ENCODE peak calls at places on chromosomes 3 and 15, in ten cellular contexts. One of them, this sample, is unnamed.

GRCh38 chr3:69724722-69725435 is 14.4 kb upstream of the MITF start:
- DNase-seq in H54: no peak
- DNase-seq in A549: peak; percentile 47
- DNase-seq in K562: peak; percentile 94
- DNase-seq in sigmoid colon: no peak
- DNase-seq in suprapubic skin: no peak
- DNase-seq in stomach: no peak
- DNase-seq in lower leg skin: no peak
- DNase-seq in heart left ventricle: no peak
- DNase-seq in breast epithelium: no peak
- DNase-seq in this sample: peak; percentile 95

GRCh38 chr3:159775372-159775961 is 213.2 kb upstream of the IL12A start:
- DNase-seq in heart left ventricle: peak; percentile 61
- DNase-seq in breast epithelium: peak; percentile 84
- DNase-seq in K562: no peak
- DNase-seq in suprapubic skin: no peak
- DNase-seq in sigmoid colon: peak; percentile 80
- DNase-seq in stomach: no peak
- DNase-seq in A549: no peak
- DNase-seq in lower leg skin: peak; percentile 35
- DNase-seq in H54: no peak
- DNase-seq in this sample: no peak

GRCh38 chr15:67820147-67820991 is 4.9 kb upstream of the SKOR1 start:
- DNase-seq in lower leg skin: no peak
- DNase-seq in H54: no peak
- DNase-seq in K562: no peak
- DNase-seq in sigmoid colon: no peak
- DNase-seq in A549: no peak
- DNase-seq in heart left ventricle: no peak
- DNase-seq in stomach: no peak
- DNase-seq in breast epithelium: no peak
- DNase-seq in suprapubic skin: no peak
- DNase-seq in this sample: no peak

GRCh38 chr3:184389935-184390528 is 10.2 kb downstream of the CHRD start:
- DNase-seq in K562: no peak
- DNase-seq in stomach: no peak
- DNase-seq in breast epithelium: no peak
- DNase-seq in A549: no peak
- DNase-seq in heart left ventricle: no peak
- DNase-seq in sigmoid colon: no peak
- DNase-seq in lower leg skin: no peak
- DNase-seq in suprapubic skin: no peak
- DNase-seq in H54: no peak
- DNase-seq in this sample: no peak

GRCh38 chr3:16807981-16808380 is 76.8 kb upstream of the PLCL2 start:
- DNase-seq in H54: no peak
- DNase-seq in breast epithelium: no peak
- DNase-seq in A549: no peak
- DNase-seq in stomach: no peak
- DNase-seq in heart left ventricle: no peak
- DNase-seq in K562: no peak
- DNase-seq in sigmoid colon: no peak
- DNase-seq in lower leg skin: no peak
- DNase-seq in suprapubic skin: no peak
- DNase-seq in this sample: no peak

GRCh38 chr3:31762016-31762764 is 218.9 kb downstream of the OSBPL10 start:
- DNase-seq in K562: peak; percentile 20
- DNase-seq in suprapubic skin: no peak
- DNase-seq in A549: no peak
- DNase-seq in H54: no peak
- DNase-seq in breast epithelium: no peak
- DNase-seq in stomach: no peak
- DNase-seq in heart left ventricle: no peak
- DNase-seq in lower leg skin: no peak
- DNase-seq in sigmoid colon: no peak
- DNase-seq in this sample: no peak

GRCh38 chr3:46917257-46917656 is 39.7 kb downstream of the PTH1R start:
- DNase-seq in A549: no peak
- DNase-seq in breast epithelium: no peak
- DNase-seq in H54: no peak
- DNase-seq in stomach: no peak
- DNase-seq in sigmoid colon: peak; percentile 24
- DNase-seq in K562: no peak
- DNase-seq in suprapubic skin: no peak
- DNase-seq in lower leg skin: no peak
- DNase-seq in heart left ventricle: no peak
- DNase-seq in this sample: no peak

GRCh38 chr3:189580190-189580589 is 51.0 kb upstream of the TP63 start:
- DNase-seq in K562: no peak
- DNase-seq in breast epithelium: no peak
- DNase-seq in A549: no peak
- DNase-seq in suprapubic skin: no peak
- DNase-seq in H54: no peak
- DNase-seq in sigmoid colon: no peak
- DNase-seq in stomach: no peak
- DNase-seq in heart left ventricle: no peak
- DNase-seq in lower leg skin: no peak
- DNase-seq in this sample: no peak

GRCh38 chr15:58546635-58547627 is 115.1 kb downstream of the LIPC start:
- DNase-seq in breast epithelium: no peak
- DNase-seq in suprapubic skin: no peak
- DNase-seq in H54: peak; percentile 69
- DNase-seq in heart left ventricle: peak; percentile 80
- DNase-seq in stomach: peak; percentile 44
- DNase-seq in lower leg skin: no peak
- DNase-seq in A549: peak; percentile 95
- DNase-seq in K562: peak; percentile 97
- DNase-seq in sigmoid colon: no peak
- DNase-seq in this sample: peak; percentile 78

GRCh38 chr3:11434017-11434526 is 161.9 kb downstream of the ATG7 start:
- DNase-seq in heart left ventricle: peak; percentile 63
- DNase-seq in suprapubic skin: peak; percentile 82
- DNase-seq in breast epithelium: peak; percentile 30
- DNase-seq in H54: no peak
- DNase-seq in A549: no peak
- DNase-seq in K562: no peak
- DNase-seq in lower leg skin: peak; percentile 64
- DNase-seq in sigmoid colon: peak; percentile 80
- DNase-seq in stomach: no peak
- DNase-seq in this sample: no peak

GRCh38 chr3:172546105-172546504 is 22.9 kb upstream of the TNFSF10 start:
- DNase-seq in K562: no peak
- DNase-seq in lower leg skin: no peak
- DNase-seq in suprapubic skin: no peak
- DNase-seq in heart left ventricle: no peak
- DNase-seq in stomach: no peak
- DNase-seq in H54: no peak
- DNase-seq in breast epithelium: no peak
- DNase-seq in A549: no peak
- DNase-seq in sigmoid colon: no peak
- DNase-seq in this sample: no peak

GRCh38 chr3:19489936-19490335 is 341.6 kb downstream of the KCNH8 start:
- DNase-seq in heart left ventricle: no peak
- DNase-seq in A549: no peak
- DNase-seq in K562: no peak
- DNase-seq in stomach: no peak
- DNase-seq in breast epithelium: no peak
- DNase-seq in suprapubic skin: no peak
- DNase-seq in sigmoid colon: no peak
- DNase-seq in lower leg skin: no peak
- DNase-seq in H54: no peak
- DNase-seq in this sample: no peak

GRCh38 chr3:134457331-134458125 is 28.3 kb downstream of the ANAPC13 start:
- DNase-seq in lower leg skin: no peak
- DNase-seq in suprapubic skin: no peak
- DNase-seq in sigmoid colon: no peak
- DNase-seq in K562: no peak
- DNase-seq in breast epithelium: no peak
- DNase-seq in A549: no peak
- DNase-seq in heart left ventricle: no peak
- DNase-seq in stomach: no peak
- DNase-seq in H54: no peak
- DNase-seq in this sample: no peak

GRCh38 chr15:46723308-46723707 is 994.0 kb upstream of the SEMA6D start:
- DNase-seq in K562: no peak
- DNase-seq in H54: no peak
- DNase-seq in A549: no peak
- DNase-seq in breast epithelium: no peak
- DNase-seq in sigmoid colon: no peak
- DNase-seq in stomach: no peak
- DNase-seq in lower leg skin: no peak
- DNase-seq in suprapubic skin: no peak
- DNase-seq in heart left ventricle: no peak
- DNase-seq in this sample: no peak

GRCh38 chr3:186772886-186773417 is 10.4 kb upstream of the EIF4A2 start:
- DNase-seq in breast epithelium: peak; percentile 47
- DNase-seq in H54: no peak
- DNase-seq in A549: no peak
- DNase-seq in suprapubic skin: peak; percentile 91
- DNase-seq in K562: no peak
- DNase-seq in stomach: peak; percentile 60
- DNase-seq in lower leg skin: peak; percentile 73
- DNase-seq in sigmoid colon: peak; percentile 78
- DNase-seq in heart left ventricle: peak; percentile 82
- DNase-seq in this sample: peak; percentile 28
- TF ChIP-seq POLR2A in breast epithelium: no peak
- TF ChIP-seq POLR2A in H54: no peak
- TF ChIP-seq POLR2A in A549: no peak
- TF ChIP-seq POLR2A in suprapubic skin: no peak
- TF ChIP-seq POLR2A in K562: no peak
- TF ChIP-seq POLR2A in stomach: no peak
- TF ChIP-seq POLR2A in lower leg skin: no peak
- TF ChIP-seq POLR2A in sigmoid colon: no peak
- TF ChIP-seq POLR2A in heart left ventricle: no peak
- TF ChIP-seq POLR2A in this sample: no peak

GRCh38 chr15:88622605-88622975 is 1.4 kb downstream of the AEN start:
- DNase-seq in lower leg skin: no peak
- DNase-seq in A549: no peak
- DNase-seq in breast epithelium: no peak
- DNase-seq in heart left ventricle: no peak
- DNase-seq in sigmoid colon: peak; percentile 13
- DNase-seq in stomach: no peak
- DNase-seq in H54: no peak
- DNase-seq in suprapubic skin: no peak
- DNase-seq in K562: no peak
- DNase-seq in this sample: no peak
- TF ChIP-seq POLR2A in lower leg skin: no peak
- TF ChIP-seq POLR2A in A549: no peak
- TF ChIP-seq POLR2A in breast epithelium: no peak
- TF ChIP-seq POLR2A in heart left ventricle: no peak
- TF ChIP-seq POLR2A in sigmoid colon: no peak
- TF ChIP-seq POLR2A in stomach: no peak
- TF ChIP-seq POLR2A in H54: no peak
- TF ChIP-seq POLR2A in suprapubic skin: no peak
- TF ChIP-seq POLR2A in K562: no peak
- TF ChIP-seq POLR2A in this sample: no peak

GRCh38 chr3:124885466-124886167 is 1.5 kb downstream of the ITGB5 start:
- DNase-seq in stomach: no peak
- DNase-seq in H54: no peak
- DNase-seq in suprapubic skin: no peak
- DNase-seq in heart left ventricle: no peak
- DNase-seq in sigmoid colon: peak; percentile 63
- DNase-seq in A549: peak; percentile 40
- DNase-seq in breast epithelium: no peak
- DNase-seq in lower leg skin: no peak
- DNase-seq in K562: no peak
- DNase-seq in this sample: no peak

GRCh38 chr3:124887996-124888298 is 782 bp upstream of the ITGB5 start:
- DNase-seq in lower leg skin: no peak
- DNase-seq in K562: no peak
- DNase-seq in stomach: no peak
- DNase-seq in heart left ventricle: no peak
- DNase-seq in suprapubic skin: no peak
- DNase-seq in breast epithelium: no peak
- DNase-seq in H54: no peak
- DNase-seq in A549: no peak
- DNase-seq in sigmoid colon: no peak
- DNase-seq in this sample: no peak

GRCh38 chr3:124888482-124889441 is 1.6 kb upstream of the ITGB5 start:
- DNase-seq in sigmoid colon: peak; percentile 38
- DNase-seq in breast epithelium: no peak
- DNase-seq in K562: no peak
- DNase-seq in H54: no peak
- DNase-seq in stomach: no peak
- DNase-seq in heart left ventricle: no peak
- DNase-seq in suprapubic skin: no peak
- DNase-seq in A549: no peak
- DNase-seq in lower leg skin: no peak
- DNase-seq in this sample: no peak

GRCh38 chr3:124887177-124887995 is at the start of gene ITGB5:
- DNase-seq in K562: peak; percentile 74
- DNase-seq in heart left ventricle: peak; percentile 85
- DNase-seq in suprapubic skin: peak; percentile 91
- DNase-seq in breast epithelium: peak; percentile 80
- DNase-seq in stomach: peak; percentile 83
- DNase-seq in A549: peak; percentile 88
- DNase-seq in sigmoid colon: peak; percentile 93
- DNase-seq in lower leg skin: peak; percentile 82
- DNase-seq in H54: peak; percentile 60
- DNase-seq in this sample: peak; percentile 38

GRCh38 chr3:124886168-124887051 is 755 bp downstream of the ITGB5 start:
- DNase-seq in H54: peak; percentile 53
- DNase-seq in suprapubic skin: no peak
- DNase-seq in A549: peak; percentile 82
- DNase-seq in heart left ventricle: peak; percentile 71
- DNase-seq in breast epithelium: no peak
- DNase-seq in stomach: peak; percentile 71
- DNase-seq in sigmoid colon: peak; percentile 75
- DNase-seq in lower leg skin: no peak
- DNase-seq in K562: peak; percentile 38
- DNase-seq in this sample: peak; percentile 23
- TF ChIP-seq POLR2A in H54: peak; percentile 37
- TF ChIP-seq POLR2A in suprapubic skin: peak; percentile 32
- TF ChIP-seq POLR2A in A549: peak; percentile 41
- TF ChIP-seq POLR2A in heart left ventricle: peak; percentile 47
- TF ChIP-seq POLR2A in breast epithelium: no peak
- TF ChIP-seq POLR2A in stomach: no peak
- TF ChIP-seq POLR2A in sigmoid colon: no peak
- TF ChIP-seq POLR2A in lower leg skin: no peak
- TF ChIP-seq POLR2A in K562: no peak
- TF ChIP-seq POLR2A in this sample: no peak

GRCh38 chr3:119293761-119294401 is at the start of gene ARHGAP31:
- DNase-seq in heart left ventricle: peak; percentile 85
- DNase-seq in H54: peak; percentile 54
- DNase-seq in sigmoid colon: peak; percentile 86
- DNase-seq in stomach: peak; percentile 65
- DNase-seq in suprapubic skin: peak; percentile 82
- DNase-seq in lower leg skin: peak; percentile 65
- DNase-seq in breast epithelium: peak; percentile 47
- DNase-seq in A549: peak; percentile 45
- DNase-seq in K562: peak; percentile 41
- DNase-seq in this sample: peak; percentile 54
- TF ChIP-seq POLR2A in heart left ventricle: peak; percentile 70
- TF ChIP-seq POLR2A in H54: no peak
- TF ChIP-seq POLR2A in sigmoid colon: no peak
- TF ChIP-seq POLR2A in stomach: no peak
- TF ChIP-seq POLR2A in suprapubic skin: no peak
- TF ChIP-seq POLR2A in lower leg skin: no peak
- TF ChIP-seq POLR2A in breast epithelium: no peak
- TF ChIP-seq POLR2A in A549: peak; percentile 8
- TF ChIP-seq POLR2A in K562: no peak
- TF ChIP-seq POLR2A in this sample: no peak